ENCODE peak calls at places on chromosomes 6 and 20, in five cellular contexts. One of them, this sample, is unnamed.

GRCh38 chr20:63652192-63652980 is 838 bp downstream of the STMN3 start:
- DNase-seq in kidney epithelial cell: no peak
- DNase-seq in ovary: peak
- DNase-seq in GM06990: no peak
- DNase-seq in psoas muscle: peak
- DNase-seq in this sample: no peak

GRCh38 chr6:162173448-162173847 is 554.1 kb downstream of the PRKN start:
- DNase-seq in kidney epithelial cell: no peak
- DNase-seq in GM06990: no peak
- DNase-seq in psoas muscle: no peak
- DNase-seq in ovary: no peak
- DNase-seq in this sample: no peak

GRCh38 chr20:14336667-14337066 is 745 bp downstream of the FLRT3 start:
- DNase-seq in GM06990: no peak
- DNase-seq in psoas muscle: no peak
- DNase-seq in ovary: no peak
- DNase-seq in kidney epithelial cell: no peak
- DNase-seq in this sample: peak

GRCh38 chr6:166395351-166395750 is 12.6 kb upstream of the MPC1 start:
- DNase-seq in ovary: no peak
- DNase-seq in psoas muscle: no peak
- DNase-seq in GM06990: no peak
- DNase-seq in kidney epithelial cell: no peak
- DNase-seq in this sample: no peak

GRCh38 chr6:69379518-69379917 is 417.3 kb downstream of the LMBRD1 start:
- DNase-seq in GM06990: no peak
- DNase-seq in ovary: no peak
- DNase-seq in kidney epithelial cell: no peak
- DNase-seq in psoas muscle: no peak
- DNase-seq in this sample: no peak

GRCh38 chr20:25088267-25088666 is 6.3 kb upstream of the VSX1 start:
- DNase-seq in psoas muscle: no peak
- DNase-seq in kidney epithelial cell: no peak
- DNase-seq in ovary: no peak
- DNase-seq in GM06990: no peak
- DNase-seq in this sample: no peak

GRCh38 chr6:18406955-18407738 is 20.0 kb downstream of the RNF144B start:
- DNase-seq in GM06990: no peak
- DNase-seq in kidney epithelial cell: no peak
- DNase-seq in psoas muscle: no peak
- DNase-seq in ovary: no peak
- DNase-seq in this sample: no peak

GRCh38 chr20:23090147-23090546 is 4.0 kb upstream of the CD93 start:
- DNase-seq in ovary: no peak
- DNase-seq in psoas muscle: no peak
- DNase-seq in GM06990: no peak
- DNase-seq in kidney epithelial cell: no peak
- DNase-seq in this sample: no peak

GRCh38 chr6:36328600-36328999 is 8.1 kb downstream of the BNIP5 start:
- DNase-seq in kidney epithelial cell: no peak
- DNase-seq in ovary: no peak
- DNase-seq in GM06990: no peak
- DNase-seq in psoas muscle: no peak
- DNase-seq in this sample: no peak

GRCh38 chr6:57307850-57308249 is 9.6 kb upstream of the PRIM2 start:
- DNase-seq in psoas muscle: no peak
- DNase-seq in ovary: no peak
- DNase-seq in GM06990: no peak
- DNase-seq in kidney epithelial cell: no peak
- DNase-seq in this sample: no peak

GRCh38 chr20:1388706-1389483 is 4.0 kb downstream of the FKBP1A start:
- DNase-seq in kidney epithelial cell: no peak
- DNase-seq in GM06990: no peak
- DNase-seq in psoas muscle: no peak
- DNase-seq in ovary: no peak
- DNase-seq in this sample: no peak

GRCh38 chr6:24900917-24901697 is 34.7 kb downstream of the RIPOR2 start:
- DNase-seq in ovary: no peak
- DNase-seq in kidney epithelial cell: no peak
- DNase-seq in psoas muscle: no peak
- DNase-seq in GM06990: no peak
- DNase-seq in this sample: no peak

GRCh38 chr6:43944908-43945777 is 175.1 kb downstream of the VEGFA start:
- DNase-seq in psoas muscle: no peak
- DNase-seq in GM06990: no peak
- DNase-seq in kidney epithelial cell: no peak
- DNase-seq in ovary: no peak
- DNase-seq in this sample: no peak

GRCh38 chr6:328924-329323 is 36.6 kb downstream of the DUSP22 start:
- DNase-seq in kidney epithelial cell: no peak
- DNase-seq in psoas muscle: no peak
- DNase-seq in ovary: no peak
- DNase-seq in GM06990: no peak
- DNase-seq in this sample: no peak

GRCh38 chr6:166903027-166903426 is 53.3 kb downstream of the RNASET2 start:
- DNase-seq in psoas muscle: no peak
- DNase-seq in kidney epithelial cell: peak
- DNase-seq in GM06990: no peak
- DNase-seq in ovary: no peak
- DNase-seq in this sample: no peak

GRCh38 chr20:33387177-33387576 is 14.1 kb downstream of the CDK5RAP1 start:
- DNase-seq in GM06990: no peak
- DNase-seq in psoas muscle: peak
- DNase-seq in ovary: no peak
- DNase-seq in kidney epithelial cell: no peak
- DNase-seq in this sample: peak

GRCh38 chr20:60727425-60727824 is 524.6 kb upstream of the CDH4 start:
- DNase-seq in GM06990: no peak
- DNase-seq in kidney epithelial cell: no peak
- DNase-seq in psoas muscle: no peak
- DNase-seq in ovary: no peak
- DNase-seq in this sample: no peak

GRCh38 chr20:55567826-55568225 is 437.5 kb downstream of the CBLN4 start:
- DNase-seq in psoas muscle: no peak
- DNase-seq in GM06990: no peak
- DNase-seq in ovary: no peak
- DNase-seq in kidney epithelial cell: no peak
- DNase-seq in this sample: no peak

GRCh38 chr6:45836984-45837383 is 178.7 kb downstream of the CLIC5 start:
- DNase-seq in ovary: no peak
- DNase-seq in GM06990: no peak
- DNase-seq in kidney epithelial cell: no peak
- DNase-seq in psoas muscle: no peak
- DNase-seq in this sample: no peak

GRCh38 chr20:21798384-21798783 is 92.9 kb downstream of the PAX1 start:
- DNase-seq in kidney epithelial cell: no peak
- DNase-seq in GM06990: no peak
- DNase-seq in psoas muscle: no peak
- DNase-seq in ovary: no peak
- DNase-seq in this sample: no peak

GRCh38 chr20:21801193-21801592 is 95.7 kb downstream of the PAX1 start:
- DNase-seq in ovary: no peak
- DNase-seq in kidney epithelial cell: no peak
- DNase-seq in psoas muscle: no peak
- DNase-seq in GM06990: no peak
- DNase-seq in this sample: no peak

GRCh38 chr20:21796059-21796458 is 90.6 kb downstream of the PAX1 start:
- DNase-seq in ovary: no peak
- DNase-seq in psoas muscle: no peak
- DNase-seq in GM06990: no peak
- DNase-seq in kidney epithelial cell: no peak
- DNase-seq in this sample: peak
- TF ChIP-seq CTCF in ovary: no peak
- TF ChIP-seq CTCF in psoas muscle: no peak
- TF ChIP-seq CTCF in GM06990: peak
- TF ChIP-seq CTCF in kidney epithelial cell: no peak
- TF ChIP-seq CTCF in this sample: peak

GRCh38 chr6:72642435-72642834 is 20.6 kb downstream of the KCNQ5 start:
- DNase-seq in kidney epithelial cell: no peak
- DNase-seq in ovary: no peak
- DNase-seq in GM06990: no peak
- DNase-seq in psoas muscle: no peak
- DNase-seq in this sample: no peak
- TF ChIP-seq CTCF in kidney epithelial cell: no peak
- TF ChIP-seq CTCF in ovary: no peak
- TF ChIP-seq CTCF in GM06990: no peak
- TF ChIP-seq CTCF in psoas muscle: no peak
- TF ChIP-seq CTCF in this sample: no peak

GRCh38 chr20:59385038-59385437 is 84.6 kb downstream of the EDN3 start:
- DNase-seq in GM06990: no peak
- DNase-seq in kidney epithelial cell: no peak
- DNase-seq in ovary: no peak
- DNase-seq in psoas muscle: no peak
- DNase-seq in this sample: no peak

GRCh38 chr20:59382907-59383306 is 82.5 kb downstream of the EDN3 start:
- DNase-seq in kidney epithelial cell: no peak
- DNase-seq in GM06990: no peak
- DNase-seq in psoas muscle: no peak
- DNase-seq in ovary: no peak
- DNase-seq in this sample: no peak

GRCh38 chr20:59386819-59387218 is 86.4 kb downstream of the EDN3 start:
- DNase-seq in kidney epithelial cell: no peak
- DNase-seq in GM06990: no peak
- DNase-seq in ovary: no peak
- DNase-seq in psoas muscle: no peak
- DNase-seq in this sample: no peak

GRCh38 chr20:59387891-59388290 is 87.5 kb downstream of the EDN3 start:
- DNase-seq in kidney epithelial cell: no peak
- DNase-seq in ovary: no peak
- DNase-seq in psoas muscle: no peak
- DNase-seq in GM06990: no peak
- DNase-seq in this sample: no peak

GRCh38 chr20:59385461-59385860 is 85.0 kb downstream of the EDN3 start:
- DNase-seq in ovary: no peak
- DNase-seq in GM06990: no peak
- DNase-seq in psoas muscle: no peak
- DNase-seq in kidney epithelial cell: no peak
- DNase-seq in this sample: no peak
- TF ChIP-seq CTCF in ovary: no peak
- TF ChIP-seq CTCF in GM06990: no peak
- TF ChIP-seq CTCF in psoas muscle: no peak
- TF ChIP-seq CTCF in kidney epithelial cell: no peak
- TF ChIP-seq CTCF in this sample: no peak

DNA sequence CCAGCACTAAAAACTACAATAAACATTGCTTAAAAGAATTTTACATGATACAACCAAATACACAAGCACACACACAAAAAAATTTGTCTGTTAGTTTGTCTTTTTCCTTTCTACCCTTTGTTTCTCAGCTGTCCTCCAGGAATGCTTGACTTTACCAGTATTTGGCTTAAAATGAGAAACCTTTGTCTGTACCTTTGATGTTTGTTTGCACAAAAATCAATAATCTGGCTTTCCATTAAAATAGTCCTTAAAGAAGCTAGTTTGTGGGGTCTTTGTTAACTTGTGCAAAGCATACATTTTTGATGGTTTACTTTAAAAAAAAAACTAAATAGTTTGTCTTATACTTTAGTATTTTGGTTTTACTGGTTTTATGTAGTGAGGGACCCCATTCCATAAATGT is 49.3 kb downstream of the RPRD1B start:
- DNase-seq in psoas muscle: no peak
- DNase-seq in ovary: no peak
- DNase-seq in kidney epithelial cell: no peak
- DNase-seq in GM06990: no peak
- DNase-seq in this sample: no peak
- TF ChIP-seq CTCF in psoas muscle: no peak
- TF ChIP-seq CTCF in ovary: no peak
- TF ChIP-seq CTCF in kidney epithelial cell: no peak
- TF ChIP-seq CTCF in GM06990: no peak
- TF ChIP-seq CTCF in this sample: no peak

GRCh38 chr6:111997078-111997862 is 56.6 kb upstream of the CCN6 start:
- DNase-seq in GM06990: peak
- DNase-seq in ovary: peak
- DNase-seq in psoas muscle: peak
- DNase-seq in kidney epithelial cell: no peak
- DNase-seq in this sample: peak
- TF ChIP-seq CTCF in GM06990: peak
- TF ChIP-seq CTCF in ovary: peak
- TF ChIP-seq CTCF in psoas muscle: peak
- TF ChIP-seq CTCF in kidney epithelial cell: peak
- TF ChIP-seq CTCF in this sample: peak

DNA sequence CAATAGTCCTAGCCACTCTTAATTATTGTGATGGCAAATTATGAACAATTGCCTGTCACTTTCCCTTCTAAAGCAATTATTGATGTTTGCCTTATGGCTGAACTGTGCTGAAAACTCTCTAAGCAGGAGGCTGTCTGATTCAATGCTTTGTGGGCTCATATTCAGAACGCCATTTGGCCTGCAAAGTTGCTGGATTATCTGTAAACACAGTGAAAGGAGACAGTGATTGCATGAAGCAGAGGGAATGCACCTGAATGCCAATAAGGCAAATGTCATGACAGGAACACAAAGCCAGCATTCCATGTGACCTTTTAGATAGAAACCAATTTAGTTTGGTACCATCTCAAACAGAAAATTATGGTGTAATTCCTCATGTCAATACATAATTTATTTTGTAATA is 387.5 kb downstream of the HACE1 start:
- DNase-seq in kidney epithelial cell: no peak
- DNase-seq in GM06990: no peak
- DNase-seq in psoas muscle: no peak
- DNase-seq in ovary: no peak
- DNase-seq in this sample: no peak
- TF ChIP-seq CTCF in kidney epithelial cell: no peak
- TF ChIP-seq CTCF in GM06990: no peak
- TF ChIP-seq CTCF in psoas muscle: no peak
- TF ChIP-seq CTCF in ovary: no peak
- TF ChIP-seq CTCF in this sample: no peak

This sample was measured in MCF 10A.